ENCODE peak calls at places on chromosomes 2 and 18, in six cellular contexts. I, E, A, Z, R and X are unnamed samples. For H3K9me3 and H3K27me3, the result is how much of the 10 kb centered on the place peaks cover.

GRCh38 chr2:12686708-12687107 is 30.0 kb upstream of the TRIB2 start:
- DNase-seq in I (no peak), E (no peak), A (no peak), Z (no peak), R (no peak), X (no peak)

GRCh38 chr18:24491882-24492281 is 31.4 kb downstream of the HRH4 start:
- DNase-seq in I (no peak), E (no peak), A (no peak), Z (no peak), R (no peak), X (no peak)

GRCh38 chr2:18791172-18791797 is 201.9 kb upstream of the NT5C1B start:
- DNase-seq in I (no peak), E (no peak), A (no peak), Z (no peak), R (no peak), X (no peak)

GRCh38 chr2:187294043-187294442 is 154.0 kb downstream of the CALCRL start:
- DNase-seq in I (no peak), E (no peak), A (no peak), Z (no peak), R (no peak), X (no peak)

GRCh38 chr2:28129955-28130695 is 239.6 kb downstream of the BABAM2 start:
- DNase-seq in I (no peak), E (no peak), A (no peak), Z (no peak), R (no peak), X (no peak)

GRCh38 chr2:7057865-7058400 is 140.7 kb downstream of the RNF144A start:
- DNase-seq in I (no peak), E (no peak), A (no peak), Z (no peak), R (no peak), X (no peak)

GRCh38 chr18:71784777-71785176 is 759.4 kb downstream of the CBLN2 start:
- DNase-seq in I (no peak), E (no peak), A (no peak), Z (no peak), R (no peak), X (no peak)

GRCh38 chr2:221189431-221189830 is 382.7 kb downstream of the EPHA4 start:
- DNase-seq in I (no peak), E (no peak), A (no peak), Z (peak), R (no peak), X (no peak)

GRCh38 chr2:17933251-17933650 is 54.8 kb downstream of the KCNS3 start:
- DNase-seq in I (no peak), E (no peak), A (no peak), Z (no peak), R (no peak), X (no peak)

GRCh38 chr18:55699233-55699765 is 111.3 kb upstream of the TCF4 start:
- DNase-seq in I (no peak), E (no peak), A (no peak), Z (no peak), R (no peak), X (no peak)

GRCh38 chr2:11144077-11144723 is 11.1 kb upstream of the SLC66A3 start:
- DNase-seq in I (no peak), E (no peak), A (no peak), Z (no peak), R (no peak), X (no peak)

GRCh38 chr2:191901031-191901430 is 54.1 kb upstream of the CAVIN2 start:
- DNase-seq in I (no peak), E (no peak), A (no peak), Z (no peak), R (no peak), X (no peak)

GRCh38 chr2:121735520-121736074 is 1.1 kb downstream of the NIFK start:
- DNase-seq in I (no peak), E (no peak), A (no peak), Z (no peak), R (no peak), X (no peak)

GRCh38 chr2:191152841-191153240 is 2.0 kb upstream of the STAT4 start:
- DNase-seq in I (no peak), E (no peak), A (no peak), Z (no peak), R (no peak), X (no peak)

DNA sequence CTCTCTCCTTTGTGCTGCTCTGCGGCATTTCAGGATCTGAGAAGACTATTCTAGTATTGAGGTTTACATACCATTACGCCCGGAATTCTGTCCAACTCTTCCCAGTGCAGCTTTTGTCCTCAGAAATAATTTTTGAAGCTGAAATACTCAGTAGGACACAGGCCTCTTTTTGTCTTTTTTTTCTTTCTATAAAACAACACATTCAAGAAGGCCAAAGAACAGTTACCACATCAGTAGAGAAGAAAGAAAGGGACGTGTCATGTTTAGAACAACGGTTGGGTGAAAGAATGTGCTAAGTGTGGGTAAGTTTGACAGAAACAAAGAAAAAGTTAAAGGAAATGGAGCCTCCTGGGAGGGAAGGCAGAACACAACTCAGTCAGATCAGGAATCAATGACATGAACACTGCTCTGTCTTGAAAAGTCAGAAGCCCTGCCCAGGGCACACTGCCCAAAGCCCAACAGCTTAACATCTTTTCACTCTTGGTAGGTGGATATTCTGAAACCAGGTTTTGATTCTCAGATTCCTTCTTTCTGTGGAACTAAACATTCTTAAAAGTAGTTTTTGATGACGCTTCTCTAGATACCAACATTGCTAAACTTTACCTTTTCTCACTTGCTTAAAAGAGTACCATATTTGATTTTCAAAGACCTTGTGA is 198.6 kb upstream of the CWC22 start:
- DNase-seq in I (no peak), E (no peak), A (no peak), Z (peak), R (no peak), X (no peak)
- TF ChIP-seq CTCF in I (no peak), E (no peak), A (no peak), Z (no peak), R (no peak), X (no peak)

GRCh38 chr18:62728254-62728653 is 12.9 kb downstream of the PHLPP1 start:
- DNase-seq in I (no peak), E (no peak), A (no peak), Z (no peak), R (no peak), X (no peak)

GRCh38 chr18:62730926-62731325 is 15.6 kb downstream of the PHLPP1 start:
- DNase-seq in I (no peak), E (no peak), A (no peak), Z (no peak), R (no peak), X (no peak)

GRCh38 chr18:62732631-62733030 is 17.3 kb downstream of the PHLPP1 start:
- DNase-seq in I (no peak), E (no peak), A (no peak), Z (no peak), R (no peak), X (no peak)

GRCh38 chr18:62725896-62726295 is 10.6 kb downstream of the PHLPP1 start:
- DNase-seq in I (no peak), E (no peak), A (no peak), Z (no peak), R (no peak), X (no peak)

GRCh38 chr18:62729487-62730386 is 14.4 kb downstream of the PHLPP1 start:
- DNase-seq in I (no peak), E (no peak), A (no peak), Z (no peak), R (no peak), X (no peak)
- H3K9me3 ChIP-seq in I (under half), E (under half), A (under half), Z (under half), R (under half), X (under half)

DNA sequence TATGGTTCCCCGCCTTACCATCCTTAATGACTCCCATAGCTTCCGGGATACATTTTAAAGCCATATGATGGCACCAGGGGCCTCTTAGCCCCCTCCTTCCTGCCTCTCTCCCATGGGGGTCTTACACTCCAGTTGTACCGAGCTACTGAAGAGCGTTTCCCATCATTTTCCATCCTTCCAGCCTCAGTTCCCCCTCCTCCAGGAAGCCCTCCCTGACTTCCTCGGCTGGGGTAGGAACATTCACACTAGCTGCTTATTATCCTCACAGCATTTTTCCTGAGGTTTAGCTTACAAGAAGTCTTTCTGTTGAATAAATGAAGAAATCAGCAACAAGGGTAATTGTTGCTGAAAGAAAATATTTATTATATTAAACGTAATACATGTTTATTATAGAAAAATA is 41.1 kb downstream of the LRRFIP1 start:
- DNase-seq in I (no peak), E (no peak), A (no peak), Z (no peak), R (no peak), X (no peak)
- H3K27me3 ChIP-seq in I (under half), E (under half), A (under half), Z (under half), R (under half), X (under half)

DNA sequence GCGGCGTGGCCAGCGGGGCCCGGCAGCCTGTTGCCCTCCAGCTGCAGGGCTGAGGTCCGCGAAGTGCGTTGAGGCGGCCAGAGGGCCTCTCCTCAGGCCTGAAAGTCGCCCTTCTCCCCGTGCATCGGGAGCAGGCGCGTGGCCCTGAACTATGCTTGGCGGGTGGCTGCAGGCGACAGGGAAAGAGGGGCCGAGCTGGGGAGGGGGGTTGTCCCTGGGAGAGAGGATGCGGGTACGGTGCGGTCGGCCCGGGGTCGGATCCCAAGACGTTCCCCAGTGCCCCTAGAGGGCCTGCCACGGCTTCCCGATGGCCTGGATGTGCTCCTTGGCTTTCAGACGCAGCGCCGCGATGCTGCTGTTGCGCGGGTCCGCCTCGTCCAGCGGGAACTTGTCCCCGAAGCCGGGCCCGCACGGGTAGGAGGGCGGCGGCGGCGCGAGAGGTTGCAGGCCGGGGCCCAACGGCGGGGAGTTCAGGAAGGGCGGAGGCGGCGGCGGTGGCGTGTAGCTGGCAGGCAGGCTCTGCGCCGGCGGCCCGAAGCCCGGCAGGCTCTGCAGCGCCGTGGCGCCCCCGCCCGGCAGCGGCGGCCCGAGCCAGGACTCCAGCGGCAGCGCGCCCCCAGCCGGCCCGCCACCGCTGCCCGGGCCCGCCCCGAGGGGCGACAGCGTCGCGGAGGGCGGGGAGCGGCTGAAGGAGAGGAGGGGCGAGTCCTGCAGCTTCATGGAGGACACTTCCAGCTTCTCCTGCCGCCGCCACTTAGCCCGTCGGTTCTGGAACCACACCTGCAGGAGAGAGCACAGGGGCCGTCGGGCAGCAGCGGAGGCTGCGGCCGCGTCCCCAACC is 4.3 kb downstream of the RAX start:
- DNase-seq in I (no peak), E (peak), A (no peak), Z (peak), R (no peak), X (no peak)
- TF ChIP-seq CTCF in I (no peak), E (no peak), A (no peak), Z (peak), R (no peak), X (no peak)